ENCODE peak calls at places on chromosomes 3 and 15, in nine cellular contexts. I is adrenal gland, L is right atrium auricular region, G is dorsolateral prefrontal cortex, C is suprapubic skin, D is lower leg skin, B is HepG2, T is A549, P is choroid plexus epithelial cell. K is an unnamed sample.

GRCh38 chr15:27850961-27851636 is 248.0 kb downstream of the OCA2 start:
- DNase-seq in G (no peak), P (no peak), B (no peak), L (peak; percentile 21), D (no peak), I (no peak), T (no peak), C (no peak), K (no peak)

GRCh38 chr3:49305608-49306007 is 28.6 kb upstream of the C3orf62 start:
- DNase-seq in D (no peak), G (no peak), I (no peak), T (no peak), C (no peak), B (no peak), L (no peak), P (no peak), K (no peak)

GRCh38 chr3:111027868-111028267 is 43.7 kb upstream of the NECTIN3 start:
- DNase-seq in D (no peak), C (no peak), P (no peak), T (no peak), I (no peak), G (no peak), B (no peak), L (no peak), K (no peak)

GRCh38 chr15:74817370-74817737 is 4.7 kb downstream of the LMAN1L start:
- DNase-seq in B (peak; percentile 56), D (no peak), L (no peak), I (peak; percentile 93), G (no peak), C (no peak), T (no peak), P (peak; percentile 24), K (peak; percentile 11)

GRCh38 chr3:7962244-7962643 is 539.4 kb upstream of the LMCD1 start:
- DNase-seq in D (no peak), L (no peak), G (no peak), B (no peak), P (no peak), T (no peak), I (no peak), C (no peak), K (no peak)

GRCh38 chr3:12286927-12287726 is 1.7 kb upstream of the PPARG start:
- DNase-seq in T (peak; percentile 22), G (no peak), B (no peak), C (peak; percentile 65), L (no peak), D (no peak), P (peak; percentile 29), I (no peak), K (no peak)

GRCh38 chr15:78075490-78076230 is 1.9 kb downstream of the TBC1D2B start:
- DNase-seq in B (peak; percentile 68), T (peak; percentile 38), G (no peak), D (peak; percentile 63), P (peak; percentile 96), C (peak; percentile 57), L (no peak), I (peak; percentile 88), K (peak; percentile 94)

GRCh38 chr3:180421221-180421620 is 180.7 kb upstream of the TTC14 start:
- DNase-seq in C (no peak), D (no peak), L (no peak), T (no peak), G (no peak), P (peak; percentile 31), B (no peak), I (no peak), K (peak; percentile 59)

GRCh38 chr15:31758126-31758525 is 272.2 kb upstream of the CHRNA7 start:
- DNase-seq in T (peak; percentile 81), C (no peak), I (peak; percentile 82), B (no peak), L (peak; percentile 65), P (peak; percentile 45), D (peak; percentile 26), G (peak; percentile 92), K (peak; percentile 35)

GRCh38 chr3:157500232-157500631 is 3.0 kb downstream of the VEPH1 start:
- DNase-seq in I (no peak), G (no peak), L (no peak), T (peak; percentile 7), B (no peak), D (no peak), C (no peak), P (no peak), K (no peak)

GRCh38 chr3:184727357-184728060 is 15.6 kb upstream of the MAGEF1 start:
- DNase-seq in T (peak; percentile 68), I (peak; percentile 84), C (peak; percentile 75), B (peak; percentile 75), G (peak; percentile 53), L (peak; percentile 71), D (peak; percentile 74), P (peak; percentile 72), K (peak; percentile 77)

GRCh38 chr15:101052681-101053121 is 133.5 kb downstream of the LRRK1 start:
- DNase-seq in L (no peak), G (no peak), I (no peak), B (no peak), P (no peak), C (peak; percentile 29), D (peak; percentile 4), T (no peak), K (no peak)

GRCh38 chr15:88894348-88894818 is 961 bp downstream of the HAPLN3 start:
- DNase-seq in B (peak; percentile 49), C (no peak), D (no peak), T (peak; percentile 86), L (no peak), I (no peak), G (no peak), P (peak; percentile 59), K (peak; percentile 51)

GRCh38 chr3:143526016-143526540 is 322.2 kb downstream of the SLC9A9 start:
- DNase-seq in P (peak; percentile 56), I (no peak), L (no peak), T (no peak), G (no peak), C (no peak), D (no peak), B (no peak), K (peak; percentile 32)

GRCh38 chr15:85756411-85757072 is 38.2 kb downstream of the KLHL25 start:
- DNase-seq in T (no peak), B (no peak), G (peak; percentile 43), C (peak; percentile 49), P (no peak), I (no peak), D (no peak), L (no peak), K (no peak)

GRCh38 chr15:42385206-42385979 is 26.1 kb downstream of the CAPN3 start:
- DNase-seq in L (no peak), D (no peak), P (peak; percentile 80), G (no peak), B (peak; percentile 45), I (no peak), C (peak; percentile 25), T (peak; percentile 54), K (peak; percentile 75)

GRCh38 chr15:31306426-31307269 is 20.0 kb upstream of the KLF13 start:
- DNase-seq in D (peak; percentile 21), C (peak; percentile 61), I (peak; percentile 51), P (no peak), B (no peak), L (peak; percentile 70), G (peak; percentile 53), T (no peak), K (no peak)

DNA sequence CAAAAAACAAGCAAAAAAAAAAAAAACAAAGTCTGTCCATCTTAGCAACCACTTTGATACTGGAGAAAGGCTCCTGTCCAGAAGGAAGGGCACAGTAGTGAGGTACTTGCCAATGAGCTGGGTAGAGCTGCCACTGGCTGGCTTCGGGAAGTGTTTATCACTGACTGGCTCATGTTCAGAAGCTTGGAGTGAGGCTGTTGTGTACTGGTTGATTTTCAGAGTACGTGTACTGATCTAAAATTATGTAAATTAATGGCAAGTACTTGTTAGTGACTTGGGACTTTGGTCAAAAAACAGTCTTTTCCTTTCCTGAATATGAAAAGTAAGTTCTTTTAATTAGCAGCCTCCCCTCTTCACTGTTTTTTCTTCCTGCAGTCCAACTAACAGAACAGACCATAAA is 979 bp upstream of the ZNF621 start:
- DNase-seq in T (peak; percentile 6), C (no peak), L (no peak), B (no peak), D (no peak), I (peak; percentile 61), P (no peak), G (no peak), K (no peak)
- H3K4me3 ChIP-seq in T (peak overlapping the region; percentile 89), C (peak overlapping the region; percentile 77), L (no peak overlapping the region), B (peak overlapping the region; percentile 99), D (no peak overlapping the region), I (peak overlapping the region; percentile 82), P (no peak overlapping the region), G (peak overlapping the region; percentile 76), K (no peak overlapping the region)

DNA sequence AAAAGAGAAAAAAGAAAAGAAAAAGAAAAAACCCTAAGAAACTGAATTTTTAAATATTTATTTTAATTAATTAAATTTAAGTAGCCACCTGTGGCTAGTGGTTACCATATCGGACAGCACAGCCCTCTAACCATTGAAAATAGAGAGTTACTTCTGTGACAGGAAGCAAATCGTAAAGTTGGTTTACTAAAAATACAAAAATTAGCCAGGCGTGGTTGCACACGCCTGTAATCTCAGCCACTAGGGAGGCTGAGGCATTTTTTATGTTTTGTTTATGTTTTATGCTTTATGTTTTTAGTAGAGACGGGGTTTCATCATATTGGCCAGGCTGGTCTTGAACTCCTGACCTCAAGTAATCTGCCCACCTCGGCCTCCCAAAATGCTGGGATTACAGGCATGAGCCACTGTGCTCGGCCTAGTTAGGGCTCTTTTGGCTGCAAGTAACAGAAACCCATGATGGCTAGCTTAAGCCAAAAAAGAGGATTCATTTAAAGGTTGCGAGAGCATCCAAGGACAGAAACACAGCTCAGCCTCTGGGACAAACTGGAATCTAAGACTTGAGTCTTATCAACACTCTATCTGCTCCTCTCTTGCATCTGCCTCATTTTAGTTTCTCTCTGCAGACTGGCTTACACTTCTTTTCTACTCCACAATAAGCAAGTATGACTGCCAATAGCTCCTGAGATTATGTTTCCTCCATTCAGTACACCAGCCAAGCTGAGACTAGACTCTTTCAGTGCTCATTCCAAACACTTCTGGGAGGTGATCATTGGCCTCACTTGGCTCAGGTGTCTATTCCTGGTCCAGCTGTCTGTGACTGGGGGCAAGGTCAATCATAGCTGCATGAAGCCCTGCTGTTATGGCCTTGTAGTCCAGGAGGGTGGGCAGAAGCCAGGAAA is 6.8 kb upstream of the SKIL start:
- DNase-seq in D (no peak), B (no peak), C (no peak), T (no peak), I (no peak), P (no peak), G (no peak), L (no peak), K (no peak)
- TF ChIP-seq CTCF in D (no peak), B (no peak), C (no peak), T (no peak), I (no peak), P (no peak), G (no peak), L (no peak), K (no peak)

GRCh38 chr3:138976047-138976446 is 29.0 kb downstream of the FOXL2NB start:
- DNase-seq in P (no peak), G (no peak), B (no peak), C (no peak), D (no peak), T (no peak), L (no peak), I (no peak), K (no peak)
- H3K4me3 ChIP-seq in P (no peak overlapping the region), G (no peak overlapping the region), B (no peak overlapping the region), C (no peak overlapping the region), D (no peak overlapping the region), T (no peak overlapping the region), L (no peak overlapping the region), I (no peak overlapping the region), K (no peak overlapping the region)

DNA sequence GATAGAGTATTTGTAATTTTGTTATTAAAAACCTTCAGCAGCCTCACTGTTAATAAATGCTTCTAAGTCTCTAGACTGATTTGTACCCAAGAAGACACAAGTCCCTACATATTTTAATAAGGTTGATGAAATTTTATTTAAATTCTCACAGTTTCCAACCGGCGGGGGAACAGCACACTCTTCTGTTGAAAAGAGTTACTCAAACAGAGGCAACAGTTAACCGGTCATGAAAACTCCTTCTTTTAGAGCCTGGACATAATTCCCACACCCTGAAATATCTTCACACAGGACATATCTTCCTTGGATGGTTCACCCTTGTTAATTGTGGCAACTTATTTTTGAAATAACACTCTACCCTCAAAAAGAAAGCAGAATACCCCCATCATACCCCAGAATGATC is 278.8 kb downstream of the FOXP1 start:
- DNase-seq in L (no peak), D (no peak), C (no peak), G (no peak), I (no peak), B (peak; percentile 15), P (peak; percentile 82), T (no peak), K (peak; percentile 78)
- TF ChIP-seq CTCF in L (peak; percentile 66), D (no peak), C (no peak), G (peak; percentile 33), I (no peak), B (peak; percentile 49), P (peak; percentile 69), T (no peak), K (peak; percentile 57)

K was measured in fibroblast of pulmonary artery.